ENCODE peak calls at places on chromosome 1, in eight cellular contexts. N is neuronal stem cell, D is heart left ventricle, T is transverse colon, S is tibial artery, R is heart right ventricle, L is stomach, G is aorta. A is an unnamed sample.

GRCh38 chr1:157580828-157581210 is 17.1 kb downstream of the FCRL4 start:
- DNase-seq in G (no peak), L (no peak), S (no peak), N (no peak), D (no peak), T (no peak), R (no peak), A (no peak)

GRCh38 chr1:40751802-40752201 is 31.8 kb upstream of the KCNQ4 start:
- DNase-seq in R (no peak), G (no peak), S (no peak), N (no peak), L (no peak), T (no peak), D (no peak), A (no peak)

GRCh38 chr1:224700915-224701531 is 84.9 kb downstream of the CNIH3 start:
- DNase-seq in T (no peak), G (no peak), S (no peak), L (no peak), R (no peak), D (no peak), N (peak; percentile 8), A (no peak)

GRCh38 chr1:85357817-85358216 is 81.4 kb upstream of the BCL10 start:
- DNase-seq in D (no peak), R (no peak), N (no peak), G (no peak), S (no peak), T (no peak), L (no peak), A (no peak)

GRCh38 chr1:228727682-228728171 is 7.6 kb upstream of the RHOU start:
- DNase-seq in N (no peak), T (no peak), R (no peak), D (no peak), G (no peak), L (no peak), S (no peak), A (no peak)

GRCh38 chr1:182806015-182806678 is 16.6 kb downstream of the NPL start:
- DNase-seq in T (no peak), L (no peak), G (no peak), R (no peak), N (no peak), D (no peak), S (no peak), A (no peak)

GRCh38 chr1:224819861-224820260 is 109.6 kb upstream of the DNAH14 start:
- DNase-seq in R (no peak), G (no peak), D (no peak), N (no peak), L (no peak), T (no peak), S (no peak), A (no peak)

GRCh38 chr1:22111620-22112019 is 31.3 kb downstream of the WNT4 start:
- DNase-seq in T (no peak), N (no peak), R (no peak), D (no peak), L (no peak), S (no peak), G (no peak), A (no peak)

GRCh38 chr1:60622486-60622885 is 459.9 kb upstream of the NFIA start:
- DNase-seq in T (no peak), D (no peak), R (no peak), S (no peak), N (no peak), L (no peak), G (no peak), A (peak; percentile 2)

DNA sequence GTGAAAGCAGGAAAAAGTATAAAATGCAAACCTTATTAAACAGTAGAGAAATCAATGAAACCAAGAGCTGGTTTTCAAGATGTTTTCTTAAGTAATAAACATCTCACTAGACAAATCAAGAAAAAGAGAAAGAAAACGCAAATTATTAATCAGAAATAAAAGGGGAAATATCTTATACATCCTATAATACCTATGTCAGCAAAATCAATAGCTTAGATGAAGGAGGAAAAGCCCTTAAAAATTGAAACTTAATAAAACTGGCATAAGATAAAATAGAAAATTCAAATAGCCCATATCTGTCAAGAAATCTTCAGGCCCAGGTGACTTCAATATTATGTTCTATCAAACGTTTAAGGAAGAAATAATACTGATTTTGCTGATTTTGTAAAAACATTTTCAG is 59.1 kb downstream of the RGS4 start:
- DNase-seq in G (no peak), R (no peak), S (no peak), D (no peak), L (no peak), N (no peak), T (no peak), A (no peak)
- H3K4me3 ChIP-seq in G (no peak overlapping the region), R (no peak overlapping the region), S (no peak overlapping the region), D (no peak overlapping the region), L (no peak overlapping the region), N (no peak overlapping the region), T (no peak overlapping the region), A (no peak overlapping the region)

DNA sequence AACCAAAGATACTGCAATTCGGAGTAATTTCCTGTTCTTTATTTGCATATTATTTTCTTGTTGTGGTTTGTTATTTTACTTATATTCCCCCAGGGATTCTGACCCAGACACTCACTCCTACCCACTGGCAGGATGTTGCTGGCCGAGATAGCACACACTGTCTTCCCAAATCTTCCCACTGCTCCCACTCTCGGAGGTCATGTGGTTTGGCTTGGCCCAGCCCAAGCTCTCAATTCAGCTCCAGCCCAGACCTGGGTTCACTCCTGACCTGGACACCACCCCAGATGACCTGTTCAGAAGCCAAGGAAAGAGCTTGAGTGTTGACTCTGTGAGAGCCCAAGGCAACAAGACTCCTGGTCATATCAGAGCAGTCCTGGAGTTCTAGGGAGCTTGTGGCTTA is 1.2 kb upstream of the FAM43B start:
- DNase-seq in D (no peak), T (no peak), R (peak; percentile 17), S (no peak), G (no peak), L (no peak), N (no peak), A (no peak)
- H3K27ac ChIP-seq in D (peak overlapping the region; percentile 84), T (no peak overlapping the region), R (peak overlapping the region; percentile 75), S (no peak overlapping the region), G (no peak overlapping the region), L (no peak overlapping the region), N (no peak overlapping the region), A (no peak overlapping the region)

DNA sequence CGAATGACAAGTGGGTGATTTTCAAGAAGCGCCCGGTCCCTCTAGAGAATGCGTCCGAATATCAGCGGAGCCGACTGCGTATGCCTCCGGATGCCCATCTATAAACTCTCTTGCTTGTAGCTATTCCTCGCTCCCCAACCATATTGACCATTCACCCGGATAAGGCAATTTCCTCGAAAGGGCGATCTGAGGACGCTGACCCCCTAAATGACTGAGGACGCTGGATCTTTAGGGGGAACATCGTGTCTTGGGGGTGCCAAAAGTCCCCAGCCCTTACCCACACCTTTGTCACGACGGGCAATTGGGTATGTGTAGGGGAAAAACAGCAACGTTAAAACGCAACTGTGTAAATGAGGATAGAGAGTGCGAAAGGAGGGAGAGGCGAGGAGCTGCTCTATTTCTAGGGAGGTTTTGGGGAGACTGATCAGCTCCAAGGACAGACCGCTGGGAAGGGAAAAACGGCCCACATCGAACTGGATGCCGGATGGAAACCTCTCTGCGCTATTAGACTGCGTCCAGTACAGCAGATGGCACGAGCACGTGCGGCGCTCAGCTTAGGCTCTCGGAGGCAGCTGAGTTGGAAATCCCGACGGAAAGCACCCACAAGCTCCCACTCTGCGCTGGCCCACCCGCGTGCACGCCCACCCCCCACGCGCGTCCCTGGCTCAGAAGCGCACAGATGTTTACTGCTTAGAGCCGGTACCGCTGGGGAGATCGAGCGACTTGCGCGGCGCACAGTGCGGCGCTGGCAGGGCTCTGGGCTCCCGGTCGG is 2.9 kb upstream of the PRRX1 start:
- DNase-seq in L (no peak), R (peak; percentile 28), D (no peak), S (no peak), T (no peak), N (no peak), G (no peak), A (peak; percentile 56)
- H3K4me3 ChIP-seq in L (peak overlapping the region; percentile 33), R (peak overlapping the region; percentile 68), D (peak overlapping the region; percentile 49), S (peak overlapping the region; percentile 79), T (no peak overlapping the region), N (no peak overlapping the region), G (peak overlapping the region; percentile 91), A (no peak overlapping the region)

DNA sequence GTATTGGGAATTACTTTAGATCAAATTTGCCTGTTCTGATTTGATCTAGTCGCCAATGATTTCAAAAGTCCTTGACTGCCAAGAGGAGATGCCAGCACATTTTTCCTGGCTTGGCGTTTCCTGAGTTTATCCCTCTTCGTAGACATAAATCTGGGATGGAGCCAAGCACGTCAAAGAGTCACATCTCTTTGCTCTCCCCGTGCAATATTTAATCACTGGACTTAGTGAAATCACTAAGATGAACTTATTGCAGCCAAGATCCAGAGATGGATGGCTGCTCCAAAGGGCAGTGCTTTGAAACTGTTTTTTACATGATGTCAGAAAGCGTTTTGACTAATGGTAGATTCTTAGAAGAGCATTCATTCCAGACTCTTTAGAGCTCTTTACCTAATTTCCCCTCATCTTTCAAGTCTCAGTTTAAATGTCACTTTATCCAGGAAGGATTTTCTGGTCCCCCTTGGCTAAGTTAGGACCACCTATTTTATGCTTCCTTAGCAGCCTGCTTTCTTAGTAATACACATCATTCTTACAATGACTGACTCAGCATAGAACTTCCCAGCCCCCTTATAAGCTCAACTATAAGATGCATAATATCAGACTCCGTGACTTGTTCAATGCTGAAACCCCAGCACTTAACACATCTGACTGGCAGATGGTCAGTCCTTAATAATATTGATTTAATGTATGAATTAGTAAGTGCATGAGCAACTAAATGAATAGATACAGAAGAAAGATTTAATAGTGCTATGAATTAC is 94.4 kb upstream of the GREM2 start:
- DNase-seq in N (no peak), S (no peak), L (no peak), G (no peak), T (no peak), R (no peak), D (no peak), A (no peak)
- H3K27ac ChIP-seq in N (no peak overlapping the region), S (no peak overlapping the region), L (no peak overlapping the region), G (no peak overlapping the region), T (no peak overlapping the region), R (no peak overlapping the region), D (no peak overlapping the region), A (no peak overlapping the region)

GRCh38 chr1:37831809-37832208 is 23.8 kb upstream of the YRDC start:
- DNase-seq in N (no peak), R (no peak), L (no peak), T (no peak), S (no peak), D (no peak), G (no peak), A (no peak)
- H3K4me3 ChIP-seq in N (no peak overlapping the region), R (no peak overlapping the region), L (no peak overlapping the region), T (no peak overlapping the region), S (no peak overlapping the region), D (no peak overlapping the region), G (no peak overlapping the region), A (no peak overlapping the region)